ENCODE peak calls at places on chromosomes 5 and 9, in four cellular contexts. One of them, this sample, is unnamed.

GRCh38 chr5:124040799-124041198 is 528.8 kb downstream of the CSNK1G3 start:
- DNase-seq in H1: no peak
- DNase-seq in HepG2: no peak
- DNase-seq in K562: no peak
- DNase-seq in this sample: no peak

GRCh38 chr5:135009736-135010501 is 24.1 kb downstream of the PITX1 start:
- DNase-seq in HepG2: no peak
- DNase-seq in K562: no peak
- DNase-seq in H1: no peak
- DNase-seq in this sample: no peak

GRCh38 chr5:97297063-97297715 is 114.1 kb upstream of the RIOK2 start:
- DNase-seq in K562: peak
- DNase-seq in H1: peak
- DNase-seq in HepG2: peak
- DNase-seq in this sample: no peak

GRCh38 chr5:97979740-97980139 is 793.7 kb upstream of the RGMB start:
- DNase-seq in K562: no peak
- DNase-seq in HepG2: no peak
- DNase-seq in H1: no peak
- DNase-seq in this sample: no peak

GRCh38 chr5:84437673-84438315 is 53.1 kb upstream of the EDIL3 start:
- DNase-seq in H1: no peak
- DNase-seq in K562: no peak
- DNase-seq in HepG2: no peak
- DNase-seq in this sample: peak

GRCh38 chr5:139637438-139638089 is 10.6 kb upstream of the CXXC5 start:
- DNase-seq in HepG2: peak
- DNase-seq in H1: no peak
- DNase-seq in K562: peak
- DNase-seq in this sample: no peak

GRCh38 chr9:105413486-105414068 is 34.3 kb upstream of the FSD1L start:
- DNase-seq in H1: no peak
- DNase-seq in K562: peak
- DNase-seq in HepG2: peak
- DNase-seq in this sample: peak

GRCh38 chr9:135607401-135608293 is 31.7 kb downstream of the GLT6D1 start:
- DNase-seq in H1: no peak
- DNase-seq in HepG2: no peak
- DNase-seq in K562: peak
- DNase-seq in this sample: no peak

GRCh38 chr9:35508069-35508468 is 18.2 kb downstream of the RUSC2 start:
- DNase-seq in K562: no peak
- DNase-seq in HepG2: no peak
- DNase-seq in H1: no peak
- DNase-seq in this sample: no peak

GRCh38 chr9:35511453-35511852 is 21.5 kb downstream of the RUSC2 start:
- DNase-seq in K562: no peak
- DNase-seq in HepG2: no peak
- DNase-seq in H1: no peak
- DNase-seq in this sample: no peak

GRCh38 chr9:35510366-35510744 is 20.4 kb downstream of the RUSC2 start:
- DNase-seq in H1: no peak
- DNase-seq in HepG2: no peak
- DNase-seq in K562: no peak
- DNase-seq in this sample: no peak

GRCh38 chr9:35506359-35506758 is 16.4 kb downstream of the RUSC2 start:
- DNase-seq in H1: no peak
- DNase-seq in K562: no peak
- DNase-seq in HepG2: no peak
- DNase-seq in this sample: no peak

DNA sequence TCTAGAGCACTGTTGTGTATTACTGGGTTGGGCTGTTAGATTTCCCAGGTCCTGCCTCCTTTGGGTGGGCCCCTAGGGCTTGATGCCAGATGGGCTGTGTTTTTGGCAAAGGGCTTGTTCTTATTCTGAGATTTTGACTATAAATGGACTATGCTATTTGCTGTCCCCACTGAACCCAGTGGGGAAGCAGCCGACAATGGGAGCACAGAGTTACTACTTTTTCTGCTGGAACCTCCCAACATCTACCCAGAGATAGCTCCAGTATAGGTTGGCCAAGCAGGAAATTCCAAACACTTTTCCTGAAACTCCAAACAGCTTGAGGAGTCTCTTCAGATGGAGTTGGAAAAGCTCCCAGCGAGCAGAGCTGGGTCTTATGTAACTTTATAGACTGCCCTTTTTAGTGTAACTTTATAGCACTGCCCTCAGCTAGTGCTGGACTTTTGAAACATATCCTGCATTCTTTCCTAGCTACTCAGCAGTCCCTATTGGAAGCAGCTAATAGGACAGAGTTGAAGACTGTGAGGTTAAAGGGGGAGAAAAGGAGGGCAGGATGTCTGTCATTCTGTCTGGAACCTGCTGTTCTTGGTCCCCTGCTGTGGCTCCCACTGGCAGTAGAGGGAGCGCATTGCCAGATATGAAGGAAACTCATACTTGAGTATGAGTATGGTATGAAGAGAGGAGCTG is 21.0 kb downstream of the RUSC2 start:
- DNase-seq in HepG2: peak
- DNase-seq in H1: no peak
- DNase-seq in K562: no peak
- DNase-seq in this sample: peak
- TF ChIP-seq CTCF in HepG2: peak
- TF ChIP-seq CTCF in H1: no peak
- TF ChIP-seq CTCF in K562: no peak
- TF ChIP-seq CTCF in this sample: peak

GRCh38 chr9:124296094-124296493 is 38.3 kb downstream of the NEK6 start:
- DNase-seq in HepG2: no peak
- DNase-seq in H1: no peak
- DNase-seq in K562: no peak
- DNase-seq in this sample: no peak
- H3K27ac ChIP-seq in HepG2: no peak
- H3K27ac ChIP-seq in H1: no peak
- H3K27ac ChIP-seq in K562: no peak
- H3K27ac ChIP-seq in this sample: peak

GRCh38 chr9:129487307-129487657 is 133.6 kb downstream of the C9orf50 start:
- DNase-seq in H1: no peak
- DNase-seq in K562: no peak
- DNase-seq in HepG2: no peak
- DNase-seq in this sample: peak

GRCh38 chr9:129489838-129490582 is 130.9 kb downstream of the C9orf50 start:
- DNase-seq in K562: peak
- DNase-seq in HepG2: no peak
- DNase-seq in H1: no peak
- DNase-seq in this sample: peak

GRCh38 chr9:129486496-129487306 is 134.2 kb downstream of the C9orf50 start:
- DNase-seq in K562: no peak
- DNase-seq in HepG2: no peak
- DNase-seq in H1: no peak
- DNase-seq in this sample: no peak

GRCh38 chr9:129485140-129485758 is 135.7 kb downstream of the C9orf50 start:
- DNase-seq in H1: no peak
- DNase-seq in HepG2: no peak
- DNase-seq in K562: no peak
- DNase-seq in this sample: no peak

GRCh38 chr9:129487658-129488483 is 133.0 kb downstream of the C9orf50 start:
- DNase-seq in K562: peak
- DNase-seq in H1: no peak
- DNase-seq in HepG2: no peak
- DNase-seq in this sample: no peak
- TF ChIP-seq RNF2 in K562: no peak
- TF ChIP-seq RNF2 in H1: no peak
- TF ChIP-seq RNF2 in HepG2: no peak
- TF ChIP-seq RNF2 in this sample: no peak

GRCh38 chr9:8366161-8366926 is 566.8 kb upstream of the DMAC1 start:
- DNase-seq in HepG2: no peak
- DNase-seq in K562: no peak
- DNase-seq in H1: no peak
- DNase-seq in this sample: peak
- TF ChIP-seq CTCF in HepG2: no peak
- TF ChIP-seq CTCF in K562: no peak
- TF ChIP-seq CTCF in H1: no peak
- TF ChIP-seq CTCF in this sample: no peak

GRCh38 chr9:127928232-127929043 is 2.1 kb downstream of the PIP5KL1 start:
- DNase-seq in K562: no peak
- DNase-seq in H1: no peak
- DNase-seq in HepG2: no peak
- DNase-seq in this sample: peak

GRCh38 chr9:127929044-127929979 is 1.3 kb downstream of the PIP5KL1 start:
- DNase-seq in K562: no peak
- DNase-seq in H1: no peak
- DNase-seq in HepG2: no peak
- DNase-seq in this sample: no peak

GRCh38 chr9:127934248-127934647 is 3.4 kb downstream of the DPM2 start:
- DNase-seq in H1: no peak
- DNase-seq in K562: no peak
- DNase-seq in HepG2: no peak
- DNase-seq in this sample: no peak

GRCh38 chr9:127930298-127931091 is at the start of gene PIP5KL1:
- DNase-seq in HepG2: peak
- DNase-seq in H1: peak
- DNase-seq in K562: peak
- DNase-seq in this sample: peak

GRCh38 chr9:127931092-127931881 is 710 bp upstream of the PIP5KL1 start:
- DNase-seq in H1: no peak
- DNase-seq in HepG2: peak
- DNase-seq in K562: peak
- DNase-seq in this sample: peak
- H3K27ac ChIP-seq in H1: no peak
- H3K27ac ChIP-seq in HepG2: peak
- H3K27ac ChIP-seq in K562: peak
- H3K27ac ChIP-seq in this sample: peak

GRCh38 chr5:43010956-43011355 is 29.2 kb downstream of the ANXA2R start:
- DNase-seq in K562: no peak
- DNase-seq in HepG2: no peak
- DNase-seq in H1: no peak
- DNase-seq in this sample: no peak

GRCh38 chr5:43007246-43007910 is 32.7 kb downstream of the ANXA2R start:
- DNase-seq in H1: no peak
- DNase-seq in HepG2: peak
- DNase-seq in K562: peak
- DNase-seq in this sample: peak

GRCh38 chr5:43007911-43008368 is 32.2 kb downstream of the ANXA2R start:
- DNase-seq in K562: peak
- DNase-seq in HepG2: peak
- DNase-seq in H1: no peak
- DNase-seq in this sample: peak

GRCh38 chr5:43006411-43007202 is 33.5 kb downstream of the ANXA2R start:
- DNase-seq in H1: no peak
- DNase-seq in K562: no peak
- DNase-seq in HepG2: no peak
- DNase-seq in this sample: no peak

DNA sequence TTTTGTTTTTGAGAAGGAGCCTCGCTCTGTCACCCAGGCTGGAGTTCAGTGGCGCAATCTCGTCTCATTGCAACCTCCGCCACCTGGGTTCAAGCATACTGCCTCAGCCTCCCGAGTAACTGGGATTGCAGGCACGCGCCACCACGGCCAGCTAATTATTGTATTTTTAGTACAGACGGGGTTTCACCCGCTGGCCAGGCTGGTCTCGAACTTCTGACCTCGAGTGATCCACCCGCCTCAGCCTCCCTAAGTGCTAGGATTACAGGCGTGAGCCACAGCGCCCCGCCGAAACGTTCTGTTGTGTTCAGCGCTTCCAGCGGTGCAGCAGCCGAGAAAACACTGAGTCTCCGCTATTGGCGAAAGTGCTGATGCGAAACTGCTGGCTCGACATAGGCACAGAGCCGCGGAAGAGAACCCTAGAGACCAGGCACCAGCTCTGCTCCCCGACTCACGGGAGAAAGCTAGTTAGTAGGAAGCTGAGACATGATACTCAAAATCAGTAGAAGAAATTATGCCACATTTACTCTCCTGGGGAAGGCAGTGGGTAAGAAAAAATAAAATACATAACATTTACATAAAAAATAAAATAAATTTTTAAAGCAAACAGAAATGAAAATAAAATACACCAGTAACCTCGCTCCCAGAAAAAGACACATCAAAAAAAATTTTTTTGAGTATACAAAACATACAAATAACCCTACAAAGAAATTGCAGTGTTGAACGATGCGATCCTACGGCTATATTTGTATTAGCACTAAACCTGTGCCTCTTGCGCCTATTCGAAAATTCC is 31.6 kb downstream of the ANXA2R start:
- DNase-seq in K562: peak
- DNase-seq in H1: no peak
- DNase-seq in HepG2: peak
- DNase-seq in this sample: peak
- TF ChIP-seq RNF2 in K562: peak
- TF ChIP-seq RNF2 in H1: no peak
- TF ChIP-seq RNF2 in HepG2: peak
- TF ChIP-seq RNF2 in this sample: no peak

GRCh38 chr9:114592356-114592755 is 4.8 kb downstream of the ATP6V1G1 start:
- DNase-seq in HepG2: no peak
- DNase-seq in H1: no peak
- DNase-seq in K562: no peak
- DNase-seq in this sample: no peak
- TF ChIP-seq CTCF in HepG2: no peak
- TF ChIP-seq CTCF in H1: peak
- TF ChIP-seq CTCF in K562: no peak
- TF ChIP-seq CTCF in this sample: no peak

DNA sequence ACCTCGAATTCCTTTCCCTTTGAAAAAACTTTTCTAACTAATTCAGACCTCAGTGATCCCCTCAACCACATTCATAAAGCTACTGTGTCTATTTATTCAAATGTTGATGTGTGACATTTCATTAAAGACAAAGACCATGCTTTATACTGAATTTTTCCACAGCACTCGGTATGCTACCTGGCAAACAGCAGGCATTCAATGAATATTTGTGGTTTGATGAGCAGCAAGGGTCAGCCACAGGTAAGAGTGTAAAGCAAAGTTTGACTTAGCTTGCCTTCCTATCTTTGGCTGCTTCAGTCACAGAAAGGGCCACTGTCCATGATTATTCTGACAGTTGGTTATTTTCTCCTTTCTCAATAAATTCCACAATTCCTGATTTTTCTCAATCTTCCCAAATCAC is 5.1 kb upstream of the CDC42SE2 start:
- DNase-seq in H1: no peak
- DNase-seq in HepG2: peak
- DNase-seq in K562: no peak
- DNase-seq in this sample: no peak
- H3K27ac ChIP-seq in H1: no peak
- H3K27ac ChIP-seq in HepG2: no peak
- H3K27ac ChIP-seq in K562: no peak
- H3K27ac ChIP-seq in this sample: no peak

DNA sequence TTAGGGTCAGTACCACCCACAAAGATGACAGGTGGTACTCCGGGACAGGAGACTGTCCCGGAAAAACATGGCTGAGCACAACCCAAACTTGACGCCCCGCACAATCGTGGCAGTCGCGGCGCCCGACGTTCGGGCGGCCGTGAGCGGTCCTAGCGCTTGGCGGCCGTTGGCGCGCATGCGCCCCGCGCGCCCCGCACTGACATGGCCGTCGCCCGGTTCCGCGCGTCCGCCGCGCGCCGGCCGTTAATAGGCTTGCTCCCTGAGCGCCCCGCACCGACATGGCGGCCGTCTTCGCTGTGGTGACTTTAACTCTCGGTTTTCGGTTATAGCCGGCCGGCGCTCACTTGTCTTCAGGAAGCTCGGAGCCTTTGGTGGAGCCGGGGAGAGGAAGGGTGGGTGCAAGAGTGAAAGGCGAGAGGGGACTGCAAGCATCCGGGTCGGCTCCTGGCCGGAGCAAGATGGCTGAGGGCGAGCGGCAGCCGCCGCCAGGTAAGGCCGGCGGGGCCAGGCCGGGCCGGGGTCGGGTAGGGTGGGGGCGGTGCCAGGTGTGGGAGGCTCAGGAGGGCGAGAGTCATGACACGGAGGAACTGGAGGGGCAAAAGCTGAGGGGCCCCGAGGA is at the start of gene PTPA:
- DNase-seq in K562: peak
- DNase-seq in H1: peak
- DNase-seq in HepG2: peak
- DNase-seq in this sample: peak
- TF ChIP-seq RNF2 in K562: no peak
- TF ChIP-seq RNF2 in H1: no peak
- TF ChIP-seq RNF2 in HepG2: peak
- TF ChIP-seq RNF2 in this sample: no peak

This sample was measured in A549.